ENCODE peak calls at places on chromosomes 6 and 20, in four cellular contexts. Z, P, X and L are unnamed samples.

GRCh38 chr20:33181482-33182093 is 13.6 kb downstream of the BPIFA2 start:
- DNase-seq in Z (no peak), P (no peak), X (no peak), L (no peak)

GRCh38 chr6:83824388-83824801 is 28.8 kb upstream of the RIPPLY2 start:
- DNase-seq in Z (no peak), P (no peak), X (no peak), L (peak; percentile 81)

GRCh38 chr6:154962751-154963150 is 32.4 kb upstream of the TIAM2 start:
- DNase-seq in Z (no peak), P (no peak), X (no peak), L (peak; percentile 33)

GRCh38 chr20:62002882-62003480 is 62.7 kb downstream of the TAF4 start:
- DNase-seq in Z (no peak), P (peak; percentile 56), X (no peak), L (no peak)

GRCh38 chr6:75693534-75693933 is 55.5 kb upstream of the MYO6 start:
- DNase-seq in Z (no peak), P (no peak), X (no peak), L (no peak)

GRCh38 chr6:100808638-100809275 is 72.4 kb downstream of the ASCC3 start:
- DNase-seq in Z (no peak), P (no peak), X (no peak), L (no peak)

GRCh38 chr20:44780226-44780625 is 30.1 kb downstream of the RIMS4 start:
- DNase-seq in Z (no peak), P (no peak), X (no peak), L (no peak)

GRCh38 chr6:127464161-127464880 is 5.1 kb upstream of the KIAA0408 start:
- DNase-seq in Z (no peak), P (no peak), X (no peak), L (no peak)

GRCh38 chr6:82773061-82773717 is 292.5 kb downstream of the UBE3D start:
- DNase-seq in Z (no peak), P (no peak), X (no peak), L (no peak)

GRCh38 chr6:43773981-43774775 is 4.2 kb downstream of the VEGFA start:
- DNase-seq in Z (no peak), P (no peak), X (no peak), L (no peak)

GRCh38 chr6:110509617-110510231 is 33.3 kb upstream of the SLC22A16 start:
- DNase-seq in Z (no peak), P (no peak), X (peak; percentile 25), L (no peak)
- H3K27ac ChIP-seq in Z (no peak overlapping the region), P (no peak overlapping the region), X (no peak overlapping the region), L (peak overlapping the region; percentile 52)

GRCh38 chr20:63658749-63659187 is 656 bp downstream of the RTEL1 start:
- DNase-seq in Z (no peak), P (no peak), X (no peak), L (no peak)
- H3K27ac ChIP-seq in Z (peak overlapping the region; percentile 82), P (peak overlapping the region; percentile 64), X (peak overlapping the region; percentile 82), L (peak overlapping the region; percentile 50)

DNA sequence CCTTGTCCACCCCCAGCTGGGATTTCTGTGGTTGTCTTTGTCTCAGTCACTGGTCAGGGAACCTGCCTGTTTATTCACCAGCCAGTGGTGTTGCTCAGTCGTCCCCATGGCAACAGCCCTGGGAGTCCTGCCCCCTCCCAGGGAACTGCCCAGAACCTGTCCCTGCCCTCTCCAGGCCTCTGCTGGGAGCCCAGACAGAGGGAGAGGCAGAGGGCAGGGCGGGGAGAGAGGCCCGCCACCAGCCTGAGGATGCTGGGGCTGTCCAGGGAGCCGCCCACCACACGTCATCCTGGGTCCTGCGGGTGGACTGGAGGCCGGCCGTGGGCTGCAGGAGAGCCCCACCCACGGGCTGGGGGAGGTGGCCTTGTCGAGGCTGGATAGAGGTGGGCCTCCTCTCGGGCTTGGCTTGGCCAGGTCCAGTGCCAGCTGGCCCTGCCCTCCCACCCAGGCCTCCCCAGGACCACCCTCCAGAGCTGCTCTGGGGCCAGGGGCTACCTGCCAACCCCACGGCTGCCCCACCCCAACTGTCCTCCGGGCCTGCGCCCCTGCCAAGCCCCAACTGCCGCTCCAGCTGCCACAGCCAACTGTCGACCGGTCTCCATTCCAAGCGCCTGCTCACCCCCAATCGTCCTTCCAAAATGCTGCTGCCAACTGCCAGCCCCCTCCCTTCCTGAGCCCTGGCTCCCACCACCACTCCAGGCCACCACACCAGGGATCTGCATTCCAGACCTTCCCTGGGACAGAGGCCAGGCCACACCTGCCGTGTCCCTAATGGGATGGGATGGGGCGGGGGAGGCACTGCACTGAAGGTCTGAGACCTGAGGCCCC is 4.2 kb upstream of the ZBTB46 start:
- DNase-seq in Z (no peak), P (peak; percentile 89), X (peak; percentile 93), L (peak; percentile 84)
- H3K27ac ChIP-seq in Z (no peak overlapping the region), P (no peak overlapping the region), X (peak overlapping the region; percentile 74), L (no peak overlapping the region)

GRCh38 chr6:29941476-29941875 is 856 bp upstream of the HLA-A start:
- DNase-seq in Z (no peak), P (no peak), X (no peak), L (no peak)

GRCh38 chr6:29942275-29943052 is at the start of gene HLA-A:
- DNase-seq in Z (peak; percentile 94), P (peak; percentile 92), X (peak; percentile 97), L (peak; percentile 86)

GRCh38 chr6:29941916-29942274 is 437 bp upstream of the HLA-A start:
- DNase-seq in Z (no peak), P (no peak), X (no peak), L (no peak)

GRCh38 chr6:29945421-29945820 is 3.1 kb downstream of the HLA-A start:
- DNase-seq in Z (no peak), P (no peak), X (no peak), L (no peak)

GRCh38 chr6:29943053-29943966 is 978 bp downstream of the HLA-A start:
- DNase-seq in Z (no peak), P (no peak), X (peak; percentile 42), L (no peak)
- H3K27ac ChIP-seq in Z (peak overlapping the region; percentile 100), P (peak overlapping the region; percentile 42), X (peak overlapping the region; percentile 91), L (peak overlapping the region; percentile 54)

GRCh38 chr6:36928547-36928918 is 26.0 kb upstream of the PI16 start:
- DNase-seq in Z (no peak), P (no peak), X (no peak), L (no peak)

GRCh38 chr6:36927691-36928546 is 26.6 kb upstream of the PI16 start:
- DNase-seq in Z (no peak), P (no peak), X (no peak), L (no peak)

GRCh38 chr6:36925809-36926208 is 28.7 kb upstream of the PI16 start:
- DNase-seq in Z (no peak), P (no peak), X (no peak), L (no peak)

GRCh38 chr6:36926711-36927110 is 27.8 kb upstream of the PI16 start:
- DNase-seq in Z (no peak), P (no peak), X (no peak), L (no peak)

DNA sequence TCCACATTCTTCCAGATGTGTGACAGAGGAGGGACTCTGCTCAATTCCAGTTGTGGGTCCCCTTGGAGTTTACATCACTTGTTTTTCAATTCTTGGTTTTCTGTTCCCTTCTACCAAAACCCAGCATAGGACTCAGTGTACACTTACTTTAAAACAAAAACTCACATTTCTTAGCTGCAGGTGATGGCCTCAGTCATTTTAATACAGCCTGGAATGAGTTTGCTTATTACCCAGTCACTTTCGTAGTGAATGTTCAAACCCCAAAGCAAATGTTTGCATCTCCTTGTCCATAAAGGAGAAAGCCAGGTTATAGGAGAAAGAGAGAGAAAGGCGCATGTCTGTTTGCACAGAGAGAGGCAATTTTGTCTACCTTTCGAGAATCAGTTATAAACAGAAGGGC is 27.4 kb upstream of the PI16 start:
- DNase-seq in Z (no peak), P (no peak), X (no peak), L (no peak)
- H3K27ac ChIP-seq in Z (no peak overlapping the region), P (no peak overlapping the region), X (peak overlapping the region; percentile 49), L (no peak overlapping the region)

DNA sequence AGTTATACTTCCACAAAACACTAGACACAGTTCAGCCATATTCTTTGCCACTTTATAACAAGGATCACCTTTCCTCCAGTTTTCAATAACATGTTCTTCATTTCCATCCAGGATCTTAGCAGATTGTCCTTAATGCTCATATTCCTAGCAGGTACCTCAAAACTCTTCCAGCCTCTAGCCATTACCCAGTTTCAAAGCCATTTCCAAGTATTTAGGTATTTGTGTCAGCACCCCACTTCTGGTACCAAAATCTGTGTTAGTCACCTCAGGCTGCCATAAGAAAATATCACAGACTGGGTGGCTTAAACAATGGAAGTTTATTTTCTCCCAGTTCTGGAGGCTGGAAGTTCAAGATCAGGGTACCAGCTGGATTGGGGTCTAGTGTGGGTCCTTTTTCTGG is 23.2 kb upstream of the SLC22A23 start:
- DNase-seq in Z (no peak), P (no peak), X (no peak), L (no peak)
- H3K27ac ChIP-seq in Z (no peak overlapping the region), P (no peak overlapping the region), X (no peak overlapping the region), L (no peak overlapping the region)

DNA sequence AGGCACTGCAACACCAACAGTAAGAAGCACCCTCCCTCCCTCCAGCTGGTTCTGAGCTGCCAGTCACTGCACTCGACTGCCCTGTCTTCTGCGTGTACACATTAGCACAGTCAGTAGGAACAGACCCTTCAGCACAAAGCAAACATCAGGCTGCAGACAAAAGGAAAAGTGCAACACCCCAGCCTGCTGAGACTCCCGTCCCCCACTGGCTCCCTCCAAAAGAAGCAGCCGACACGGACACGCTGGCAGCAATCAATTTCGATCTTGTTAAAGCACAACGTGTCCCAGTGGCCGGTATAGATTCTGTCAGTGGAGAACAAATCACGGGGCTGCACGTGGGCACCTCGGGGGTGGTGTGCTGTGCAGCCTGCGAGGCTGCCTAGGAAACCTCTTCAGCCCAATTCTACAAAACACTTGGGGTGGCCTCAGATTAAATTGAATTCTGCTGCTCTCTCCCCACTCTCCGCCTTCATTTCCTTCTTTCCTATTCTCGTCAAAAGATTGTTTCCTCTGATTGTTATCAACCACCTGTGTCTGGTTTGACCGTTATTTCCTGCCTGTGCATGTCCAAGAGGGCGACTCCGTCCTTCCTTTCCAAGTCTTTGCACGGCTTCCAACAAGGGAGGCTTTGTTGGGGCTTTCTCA is 38.7 kb downstream of the TRAF3IP2 start:
- DNase-seq in Z (no peak), P (no peak), X (no peak), L (no peak)
- H3K27ac ChIP-seq in Z (no peak overlapping the region), P (no peak overlapping the region), X (peak overlapping the region; percentile 93), L (peak overlapping the region; percentile 70)

GRCh38 chr6:5318617-5319016 is 57.3 kb downstream of the FARS2 start:
- DNase-seq in Z (no peak), P (no peak), X (no peak), L (no peak)

GRCh38 chr6:5316946-5317345 is 55.6 kb downstream of the FARS2 start:
- DNase-seq in Z (no peak), P (no peak), X (no peak), L (no peak)

GRCh38 chr6:5315883-5316282 is 54.6 kb downstream of the FARS2 start:
- DNase-seq in Z (no peak), P (no peak), X (no peak), L (no peak)

DNA sequence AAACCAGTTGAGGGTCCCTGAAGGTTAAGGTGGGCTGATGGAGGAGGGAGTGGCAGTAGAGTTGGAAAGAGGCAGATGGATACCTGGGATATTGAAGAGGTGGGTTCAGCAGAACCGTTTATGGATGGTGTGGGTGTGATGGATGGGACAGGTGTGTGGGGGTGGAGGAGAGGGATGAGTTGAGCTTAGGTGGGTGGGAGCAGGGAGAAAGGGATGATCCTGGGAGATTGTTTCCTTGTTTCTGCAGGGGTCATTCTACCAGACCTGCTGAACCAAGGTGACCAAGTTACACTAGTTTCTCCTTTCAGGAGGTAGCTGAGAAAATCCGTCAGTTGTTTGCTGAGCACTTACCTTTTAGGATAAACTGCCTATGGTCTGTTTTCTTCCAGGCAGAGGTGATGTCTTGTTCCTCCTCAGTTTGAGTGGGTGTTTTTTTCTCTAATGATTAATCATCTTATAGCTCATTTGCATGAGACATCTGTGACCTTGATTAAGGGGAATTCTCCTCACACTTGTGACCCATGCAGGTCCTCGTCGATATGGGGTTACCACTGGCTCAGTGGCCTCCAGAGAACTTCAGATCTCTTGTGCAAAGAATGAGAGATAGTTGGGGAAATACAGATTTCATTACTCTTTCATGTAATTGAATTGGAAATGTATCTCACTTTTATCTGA is 53.0 kb downstream of the FARS2 start:
- DNase-seq in Z (no peak), P (no peak), X (no peak), L (no peak)
- H3K27ac ChIP-seq in Z (no peak overlapping the region), P (no peak overlapping the region), X (no peak overlapping the region), L (no peak overlapping the region)